ENCODE peak calls at places on chromosome 4, in five cellular contexts. One of them, this sample, is unnamed.

GRCh38 chr4:24470681-24471622 is 113.4 kb downstream of the DHX15 start:
- DNase-seq in A549: peak; percentile 35
- DNase-seq in nephron progenitor cell: peak; percentile 63
- DNase-seq in activated B cell treated with CpG ODN at 0.5 μM for 24 hours: peak; percentile 21
- DNase-seq in mucosa of descending colon: peak; percentile 40
- DNase-seq in this sample: no peak

GRCh38 chr4:26402458-26402857 is 81.6 kb downstream of the RBPJ start:
- DNase-seq in A549: no peak
- DNase-seq in mucosa of descending colon: no peak
- DNase-seq in activated B cell treated with CpG ODN at 0.5 μM for 24 hours: no peak
- DNase-seq in nephron progenitor cell: no peak
- DNase-seq in this sample: no peak

GRCh38 chr4:86031927-86032326 is 327.9 kb downstream of the MAPK10 start:
- DNase-seq in mucosa of descending colon: no peak
- DNase-seq in A549: no peak
- DNase-seq in activated B cell treated with CpG ODN at 0.5 μM for 24 hours: no peak
- DNase-seq in nephron progenitor cell: no peak
- DNase-seq in this sample: no peak

GRCh38 chr4:13705521-13706035 is 78.1 kb upstream of the BOD1L1 start:
- DNase-seq in mucosa of descending colon: peak; percentile 72
- DNase-seq in activated B cell treated with CpG ODN at 0.5 μM for 24 hours: no peak
- DNase-seq in A549: no peak
- DNase-seq in nephron progenitor cell: no peak
- DNase-seq in this sample: no peak

GRCh38 chr4:24434193-24434728 is 150.1 kb downstream of the DHX15 start:
- DNase-seq in mucosa of descending colon: no peak
- DNase-seq in A549: no peak
- DNase-seq in nephron progenitor cell: no peak
- DNase-seq in activated B cell treated with CpG ODN at 0.5 μM for 24 hours: no peak
- DNase-seq in this sample: no peak

GRCh38 chr4:118981839-118982381 is 93.3 kb downstream of the SYNPO2 start:
- DNase-seq in activated B cell treated with CpG ODN at 0.5 μM for 24 hours: no peak
- DNase-seq in mucosa of descending colon: no peak
- DNase-seq in nephron progenitor cell: peak; percentile 68
- DNase-seq in A549: peak; percentile 64
- DNase-seq in this sample: peak; percentile 64

GRCh38 chr4:69517674-69518073 is 22.0 kb upstream of the UGT2B4 start:
- DNase-seq in nephron progenitor cell: no peak
- DNase-seq in activated B cell treated with CpG ODN at 0.5 μM for 24 hours: no peak
- DNase-seq in mucosa of descending colon: no peak
- DNase-seq in A549: peak; percentile 10
- DNase-seq in this sample: no peak

GRCh38 chr4:39045791-39046221 is 13.6 kb upstream of the TMEM156 start:
- DNase-seq in activated B cell treated with CpG ODN at 0.5 μM for 24 hours: no peak
- DNase-seq in A549: peak; percentile 60
- DNase-seq in mucosa of descending colon: no peak
- DNase-seq in nephron progenitor cell: no peak
- DNase-seq in this sample: no peak

GRCh38 chr4:112167790-112168189 is 22.5 kb downstream of the FAM241A start:
- DNase-seq in A549: no peak
- DNase-seq in mucosa of descending colon: no peak
- DNase-seq in nephron progenitor cell: no peak
- DNase-seq in activated B cell treated with CpG ODN at 0.5 μM for 24 hours: no peak
- DNase-seq in this sample: no peak

GRCh38 chr4:122456228-122457106 is at the start of gene IL2:
- DNase-seq in nephron progenitor cell: no peak
- DNase-seq in mucosa of descending colon: no peak
- DNase-seq in A549: no peak
- DNase-seq in activated B cell treated with CpG ODN at 0.5 μM for 24 hours: no peak
- DNase-seq in this sample: no peak

GRCh38 chr4:145679520-145679919 is 426 bp upstream of the C4orf51 start:
- DNase-seq in A549: peak; percentile 65
- DNase-seq in nephron progenitor cell: peak; percentile 16
- DNase-seq in mucosa of descending colon: no peak
- DNase-seq in activated B cell treated with CpG ODN at 0.5 μM for 24 hours: no peak
- DNase-seq in this sample: no peak

GRCh38 chr4:184843984-184844554 is 18.3 kb upstream of the ACSL1 start:
- DNase-seq in A549: no peak
- DNase-seq in mucosa of descending colon: no peak
- DNase-seq in nephron progenitor cell: no peak
- DNase-seq in activated B cell treated with CpG ODN at 0.5 μM for 24 hours: no peak
- DNase-seq in this sample: no peak

GRCh38 chr4:19256823-19257222 is 994.9 kb upstream of the SLIT2 start:
- DNase-seq in activated B cell treated with CpG ODN at 0.5 μM for 24 hours: no peak
- DNase-seq in nephron progenitor cell: no peak
- DNase-seq in mucosa of descending colon: no peak
- DNase-seq in A549: no peak
- DNase-seq in this sample: no peak

GRCh38 chr4:38113136-38113535 is 152.9 kb downstream of the PTTG2 start:
- DNase-seq in A549: no peak
- DNase-seq in activated B cell treated with CpG ODN at 0.5 μM for 24 hours: no peak
- DNase-seq in mucosa of descending colon: no peak
- DNase-seq in nephron progenitor cell: no peak
- DNase-seq in this sample: no peak

GRCh38 chr4:137705171-137705783 is 173.0 kb upstream of the PCDH18 start:
- DNase-seq in A549: no peak
- DNase-seq in activated B cell treated with CpG ODN at 0.5 μM for 24 hours: no peak
- DNase-seq in mucosa of descending colon: no peak
- DNase-seq in nephron progenitor cell: no peak
- DNase-seq in this sample: no peak

GRCh38 chr4:137707626-137708025 is 175.3 kb upstream of the PCDH18 start:
- DNase-seq in A549: no peak
- DNase-seq in nephron progenitor cell: no peak
- DNase-seq in activated B cell treated with CpG ODN at 0.5 μM for 24 hours: no peak
- DNase-seq in mucosa of descending colon: no peak
- DNase-seq in this sample: no peak

GRCh38 chr4:137711502-137711901 is 179.2 kb upstream of the PCDH18 start:
- DNase-seq in A549: no peak
- DNase-seq in mucosa of descending colon: no peak
- DNase-seq in nephron progenitor cell: no peak
- DNase-seq in activated B cell treated with CpG ODN at 0.5 μM for 24 hours: no peak
- DNase-seq in this sample: no peak

GRCh38 chr4:137703225-137703624 is 170.9 kb upstream of the PCDH18 start:
- DNase-seq in A549: no peak
- DNase-seq in activated B cell treated with CpG ODN at 0.5 μM for 24 hours: no peak
- DNase-seq in mucosa of descending colon: no peak
- DNase-seq in nephron progenitor cell: no peak
- DNase-seq in this sample: no peak

GRCh38 chr4:137707221-137707620 is 174.9 kb upstream of the PCDH18 start:
- DNase-seq in mucosa of descending colon: no peak
- DNase-seq in nephron progenitor cell: no peak
- DNase-seq in A549: no peak
- DNase-seq in activated B cell treated with CpG ODN at 0.5 μM for 24 hours: no peak
- DNase-seq in this sample: no peak
- TF ChIP-seq CTCF in mucosa of descending colon: no peak
- TF ChIP-seq CTCF in nephron progenitor cell: no peak
- TF ChIP-seq CTCF in A549: no peak
- TF ChIP-seq CTCF in activated B cell treated with CpG ODN at 0.5 μM for 24 hours: no peak
- TF ChIP-seq CTCF in this sample: no peak

DNA sequence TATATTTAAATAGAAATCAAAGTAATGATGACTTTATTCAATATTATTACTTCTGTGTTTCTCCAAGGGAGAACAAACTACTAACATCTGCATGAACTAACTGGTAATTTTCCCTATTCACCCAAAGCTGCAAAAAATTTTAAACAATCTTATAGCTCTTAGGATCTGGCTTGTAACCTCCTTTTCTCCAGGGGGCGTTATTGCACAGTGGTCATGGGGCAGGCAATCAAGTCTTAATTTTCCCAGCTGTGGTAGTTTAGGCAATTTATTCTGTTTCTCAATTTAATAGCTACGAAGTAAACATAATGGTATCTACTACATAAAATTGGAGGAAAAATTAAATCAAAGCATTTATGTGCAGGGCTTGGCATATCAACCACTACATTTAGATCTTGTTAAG is 137.5 kb upstream of the GUCY1A1 start:
- DNase-seq in mucosa of descending colon: no peak
- DNase-seq in nephron progenitor cell: no peak
- DNase-seq in activated B cell treated with CpG ODN at 0.5 μM for 24 hours: no peak
- DNase-seq in A549: no peak
- DNase-seq in this sample: no peak
- TF ChIP-seq CTCF in mucosa of descending colon: no peak
- TF ChIP-seq CTCF in nephron progenitor cell: peak; percentile 21
- TF ChIP-seq CTCF in activated B cell treated with CpG ODN at 0.5 μM for 24 hours: no peak
- TF ChIP-seq CTCF in A549: no peak
- TF ChIP-seq CTCF in this sample: no peak

GRCh38 chr4:186189656-186190055 is 1.7 kb upstream of the CYP4V2 start:
- DNase-seq in mucosa of descending colon: no peak
- DNase-seq in nephron progenitor cell: no peak
- DNase-seq in activated B cell treated with CpG ODN at 0.5 μM for 24 hours: no peak
- DNase-seq in A549: no peak
- DNase-seq in this sample: no peak

GRCh38 chr4:186193851-186194250 is 2.5 kb downstream of the CYP4V2 start:
- DNase-seq in nephron progenitor cell: no peak
- DNase-seq in A549: no peak
- DNase-seq in mucosa of descending colon: no peak
- DNase-seq in activated B cell treated with CpG ODN at 0.5 μM for 24 hours: no peak
- DNase-seq in this sample: no peak

GRCh38 chr4:186192068-186192751 is 843 bp downstream of the CYP4V2 start:
- DNase-seq in nephron progenitor cell: peak; percentile 30
- DNase-seq in activated B cell treated with CpG ODN at 0.5 μM for 24 hours: no peak
- DNase-seq in A549: no peak
- DNase-seq in mucosa of descending colon: no peak
- DNase-seq in this sample: no peak

GRCh38 chr4:186190456-186191265 is 706 bp upstream of the CYP4V2 start:
- DNase-seq in nephron progenitor cell: peak; percentile 52
- DNase-seq in activated B cell treated with CpG ODN at 0.5 μM for 24 hours: peak; percentile 48
- DNase-seq in A549: no peak
- DNase-seq in mucosa of descending colon: peak; percentile 72
- DNase-seq in this sample: no peak

GRCh38 chr4:186191266-186192067 is at the start of gene CYP4V2:
- DNase-seq in activated B cell treated with CpG ODN at 0.5 μM for 24 hours: peak; percentile 84
- DNase-seq in nephron progenitor cell: peak; percentile 74
- DNase-seq in mucosa of descending colon: peak; percentile 93
- DNase-seq in A549: peak; percentile 67
- DNase-seq in this sample: peak; percentile 60
- TF ChIP-seq CTCF in activated B cell treated with CpG ODN at 0.5 μM for 24 hours: no peak
- TF ChIP-seq CTCF in nephron progenitor cell: no peak
- TF ChIP-seq CTCF in mucosa of descending colon: peak; percentile 38
- TF ChIP-seq CTCF in A549: peak; percentile 30
- TF ChIP-seq CTCF in this sample: peak; percentile 55

DNA sequence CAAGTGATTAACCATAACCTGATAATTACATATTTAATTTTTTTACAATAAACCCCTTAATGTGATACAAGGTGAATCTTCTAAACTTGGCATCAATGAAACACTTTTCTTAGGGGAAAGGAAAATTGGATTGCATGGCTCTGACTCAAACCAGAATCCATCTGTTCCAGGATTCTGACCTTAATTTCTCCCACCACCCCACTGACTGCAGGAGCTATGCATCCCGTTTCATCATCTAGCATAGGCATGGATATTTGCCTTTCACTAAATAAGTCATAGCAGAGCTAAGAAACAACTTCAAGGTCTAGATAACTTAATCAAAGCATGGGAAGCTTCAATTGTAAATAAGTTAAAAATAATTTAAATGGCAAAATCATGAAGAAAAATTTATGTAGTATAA is 156.3 kb downstream of the BTC start:
- DNase-seq in nephron progenitor cell: no peak
- DNase-seq in mucosa of descending colon: no peak
- DNase-seq in activated B cell treated with CpG ODN at 0.5 μM for 24 hours: no peak
- DNase-seq in A549: no peak
- DNase-seq in this sample: no peak
- TF ChIP-seq CTCF in nephron progenitor cell: no peak
- TF ChIP-seq CTCF in mucosa of descending colon: no peak
- TF ChIP-seq CTCF in activated B cell treated with CpG ODN at 0.5 μM for 24 hours: no peak
- TF ChIP-seq CTCF in A549: no peak
- TF ChIP-seq CTCF in this sample: no peak

DNA sequence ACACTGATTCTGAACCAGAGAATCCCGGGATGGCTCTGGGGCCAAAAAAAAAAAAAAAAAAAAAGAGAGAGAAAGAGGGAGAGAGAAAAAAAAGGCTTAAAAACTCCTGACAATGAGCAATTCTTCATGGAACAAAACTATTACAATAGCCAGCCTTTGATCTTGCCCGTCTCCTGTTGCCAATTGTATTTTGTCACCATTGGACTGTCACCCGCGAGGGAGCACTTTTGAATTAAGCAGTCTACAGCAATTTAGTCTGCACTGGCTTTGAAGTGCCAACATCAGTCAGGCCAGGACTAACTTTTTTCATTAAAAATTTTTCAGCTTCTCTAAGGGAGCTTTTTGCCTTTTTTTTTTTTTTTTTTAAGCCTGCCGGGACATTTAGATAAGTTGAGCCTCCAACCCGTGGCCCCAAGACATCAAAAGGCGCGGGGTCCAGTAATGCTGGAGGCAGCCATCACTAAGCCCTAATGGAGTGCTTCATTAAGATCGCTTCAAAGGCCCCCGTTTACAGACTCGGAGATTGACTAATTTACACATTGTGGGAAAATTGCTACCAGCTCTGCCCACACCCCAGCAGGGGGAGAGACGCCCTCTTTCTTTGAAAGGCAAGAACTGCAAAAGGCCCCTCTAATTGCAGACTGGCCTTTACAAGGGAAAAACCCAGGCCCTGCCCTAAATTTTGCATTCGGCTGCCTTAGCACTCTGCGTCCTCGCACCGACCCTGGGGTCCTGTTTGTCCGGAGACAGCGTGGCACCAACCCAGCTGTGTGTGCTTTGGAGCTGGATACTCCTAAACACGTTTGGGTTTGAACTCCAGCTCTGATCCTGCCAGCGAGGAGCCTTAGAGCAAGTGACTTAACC is 98.1 kb upstream of the MSX1 start:
- DNase-seq in activated B cell treated with CpG ODN at 0.5 μM for 24 hours: no peak
- DNase-seq in mucosa of descending colon: no peak
- DNase-seq in A549: no peak
- DNase-seq in nephron progenitor cell: no peak
- DNase-seq in this sample: no peak
- TF ChIP-seq CTCF in activated B cell treated with CpG ODN at 0.5 μM for 24 hours: no peak
- TF ChIP-seq CTCF in mucosa of descending colon: no peak
- TF ChIP-seq CTCF in A549: no peak
- TF ChIP-seq CTCF in nephron progenitor cell: peak; percentile 40
- TF ChIP-seq CTCF in this sample: no peak

GRCh38 chr4:165378763-165379631 is at the start of gene CPE:
- DNase-seq in activated B cell treated with CpG ODN at 0.5 μM for 24 hours: peak; percentile 40
- DNase-seq in nephron progenitor cell: peak; percentile 79
- DNase-seq in mucosa of descending colon: peak; percentile 82
- DNase-seq in A549: peak; percentile 61
- DNase-seq in this sample: peak; percentile 76
- TF ChIP-seq CTCF in activated B cell treated with CpG ODN at 0.5 μM for 24 hours: no peak
- TF ChIP-seq CTCF in nephron progenitor cell: peak; percentile 24
- TF ChIP-seq CTCF in mucosa of descending colon: no peak
- TF ChIP-seq CTCF in A549: no peak
- TF ChIP-seq CTCF in this sample: peak; percentile 55

This sample was measured in CD14-positive monocyte.